ENCODE peak calls at places on chromosomes 13 and 19, in nine cellular contexts. One of them, this sample, is unnamed.

GRCh38 chr13:51844862-51845573 is at the start of gene TMEM272:
- DNase-seq in psoas muscle: peak; percentile 40
- DNase-seq in body of pancreas: peak; percentile 73
- DNase-seq in CD8-positive, alpha-beta memory T cell: peak; percentile 26
- DNase-seq in prostate gland: no peak
- DNase-seq in effector memory CD4-positive, alpha-beta T cell: peak; percentile 43
- DNase-seq in CD4-positive, CD25-positive, alpha-beta regulatory T cell: peak; percentile 28
- DNase-seq in heart left ventricle: peak; percentile 34
- DNase-seq in left lung: peak; percentile 88
- DNase-seq in this sample: no peak

GRCh38 chr13:25847145-25847544 is 204.7 kb downstream of the SHISA2 start:
- DNase-seq in prostate gland: no peak
- DNase-seq in psoas muscle: no peak
- DNase-seq in CD8-positive, alpha-beta memory T cell: no peak
- DNase-seq in heart left ventricle: no peak
- DNase-seq in effector memory CD4-positive, alpha-beta T cell: no peak
- DNase-seq in left lung: no peak
- DNase-seq in body of pancreas: no peak
- DNase-seq in CD4-positive, CD25-positive, alpha-beta regulatory T cell: peak; percentile 65
- DNase-seq in this sample: no peak

GRCh38 chr19:13951799-13952153 is 533 bp upstream of the DCAF15 start:
- DNase-seq in psoas muscle: no peak
- DNase-seq in body of pancreas: no peak
- DNase-seq in effector memory CD4-positive, alpha-beta T cell: no peak
- DNase-seq in prostate gland: no peak
- DNase-seq in left lung: no peak
- DNase-seq in heart left ventricle: no peak
- DNase-seq in CD4-positive, CD25-positive, alpha-beta regulatory T cell: no peak
- DNase-seq in CD8-positive, alpha-beta memory T cell: no peak
- DNase-seq in this sample: no peak

GRCh38 chr19:56103027-56103614 is 18.0 kb downstream of the ZNF787 start:
- DNase-seq in CD4-positive, CD25-positive, alpha-beta regulatory T cell: no peak
- DNase-seq in prostate gland: no peak
- DNase-seq in psoas muscle: no peak
- DNase-seq in CD8-positive, alpha-beta memory T cell: no peak
- DNase-seq in heart left ventricle: no peak
- DNase-seq in left lung: peak; percentile 59
- DNase-seq in effector memory CD4-positive, alpha-beta T cell: no peak
- DNase-seq in body of pancreas: no peak
- DNase-seq in this sample: no peak

GRCh38 chr13:41311607-41312500 is 787 bp downstream of the NAA16 start:
- DNase-seq in psoas muscle: peak; percentile 50
- DNase-seq in prostate gland: peak; percentile 26
- DNase-seq in heart left ventricle: peak; percentile 55
- DNase-seq in left lung: peak; percentile 90
- DNase-seq in CD4-positive, CD25-positive, alpha-beta regulatory T cell: peak; percentile 64
- DNase-seq in effector memory CD4-positive, alpha-beta T cell: peak; percentile 31
- DNase-seq in CD8-positive, alpha-beta memory T cell: peak; percentile 44
- DNase-seq in body of pancreas: peak; percentile 77
- DNase-seq in this sample: peak; percentile 68

GRCh38 chr13:94182185-94182761 is 297.2 kb downstream of the DCT start:
- DNase-seq in CD8-positive, alpha-beta memory T cell: no peak
- DNase-seq in effector memory CD4-positive, alpha-beta T cell: no peak
- DNase-seq in psoas muscle: no peak
- DNase-seq in left lung: no peak
- DNase-seq in CD4-positive, CD25-positive, alpha-beta regulatory T cell: no peak
- DNase-seq in prostate gland: no peak
- DNase-seq in heart left ventricle: no peak
- DNase-seq in body of pancreas: no peak
- DNase-seq in this sample: no peak

GRCh38 chr13:112252744-112253590 is 123.2 kb upstream of the SPACA7 start:
- DNase-seq in left lung: no peak
- DNase-seq in prostate gland: no peak
- DNase-seq in effector memory CD4-positive, alpha-beta T cell: no peak
- DNase-seq in body of pancreas: no peak
- DNase-seq in CD8-positive, alpha-beta memory T cell: no peak
- DNase-seq in heart left ventricle: no peak
- DNase-seq in psoas muscle: no peak
- DNase-seq in CD4-positive, CD25-positive, alpha-beta regulatory T cell: no peak
- DNase-seq in this sample: no peak

GRCh38 chr13:92994056-92994455 is 232.6 kb upstream of the GPC6 start:
- DNase-seq in effector memory CD4-positive, alpha-beta T cell: no peak
- DNase-seq in heart left ventricle: no peak
- DNase-seq in CD8-positive, alpha-beta memory T cell: no peak
- DNase-seq in psoas muscle: no peak
- DNase-seq in body of pancreas: no peak
- DNase-seq in CD4-positive, CD25-positive, alpha-beta regulatory T cell: no peak
- DNase-seq in prostate gland: no peak
- DNase-seq in left lung: no peak
- DNase-seq in this sample: no peak

GRCh38 chr19:14404322-14404721 is 14.8 kb downstream of the DDX39A start:
- DNase-seq in heart left ventricle: no peak
- DNase-seq in left lung: no peak
- DNase-seq in psoas muscle: no peak
- DNase-seq in body of pancreas: no peak
- DNase-seq in effector memory CD4-positive, alpha-beta T cell: no peak
- DNase-seq in CD4-positive, CD25-positive, alpha-beta regulatory T cell: no peak
- DNase-seq in prostate gland: no peak
- DNase-seq in CD8-positive, alpha-beta memory T cell: no peak
- DNase-seq in this sample: no peak

GRCh38 chr13:44303681-44304432 is 69.8 kb upstream of the SERP2 start:
- DNase-seq in heart left ventricle: peak; percentile 86
- DNase-seq in psoas muscle: peak; percentile 69
- DNase-seq in prostate gland: no peak
- DNase-seq in left lung: no peak
- DNase-seq in effector memory CD4-positive, alpha-beta T cell: no peak
- DNase-seq in body of pancreas: peak; percentile 40
- DNase-seq in CD8-positive, alpha-beta memory T cell: no peak
- DNase-seq in CD4-positive, CD25-positive, alpha-beta regulatory T cell: no peak
- DNase-seq in this sample: peak; percentile 97

GRCh38 chr13:27980280-27980998 is 8.1 kb downstream of the URAD start:
- DNase-seq in CD8-positive, alpha-beta memory T cell: no peak
- DNase-seq in body of pancreas: peak; percentile 43
- DNase-seq in psoas muscle: no peak
- DNase-seq in prostate gland: no peak
- DNase-seq in effector memory CD4-positive, alpha-beta T cell: no peak
- DNase-seq in heart left ventricle: no peak
- DNase-seq in left lung: no peak
- DNase-seq in CD4-positive, CD25-positive, alpha-beta regulatory T cell: no peak
- DNase-seq in this sample: no peak

GRCh38 chr13:109728061-109728460 is 58.3 kb downstream of the IRS2 start:
- DNase-seq in effector memory CD4-positive, alpha-beta T cell: no peak
- DNase-seq in heart left ventricle: no peak
- DNase-seq in body of pancreas: no peak
- DNase-seq in CD4-positive, CD25-positive, alpha-beta regulatory T cell: no peak
- DNase-seq in CD8-positive, alpha-beta memory T cell: no peak
- DNase-seq in left lung: no peak
- DNase-seq in prostate gland: no peak
- DNase-seq in psoas muscle: no peak
- DNase-seq in this sample: no peak

GRCh38 chr19:46125447-46125846 is 959 bp upstream of the IGFL3 start:
- DNase-seq in psoas muscle: no peak
- DNase-seq in heart left ventricle: no peak
- DNase-seq in left lung: no peak
- DNase-seq in effector memory CD4-positive, alpha-beta T cell: no peak
- DNase-seq in CD4-positive, CD25-positive, alpha-beta regulatory T cell: no peak
- DNase-seq in CD8-positive, alpha-beta memory T cell: no peak
- DNase-seq in prostate gland: no peak
- DNase-seq in body of pancreas: no peak
- DNase-seq in this sample: no peak

GRCh38 chr19:8577247-8577646 is at the start of gene MYO1F:
- DNase-seq in effector memory CD4-positive, alpha-beta T cell: no peak
- DNase-seq in body of pancreas: peak; percentile 24
- DNase-seq in prostate gland: no peak
- DNase-seq in CD8-positive, alpha-beta memory T cell: no peak
- DNase-seq in psoas muscle: peak; percentile 51
- DNase-seq in heart left ventricle: peak; percentile 74
- DNase-seq in left lung: peak; percentile 94
- DNase-seq in CD4-positive, CD25-positive, alpha-beta regulatory T cell: no peak
- DNase-seq in this sample: peak; percentile 78
- H3K4me1 ChIP-seq in effector memory CD4-positive, alpha-beta T cell: peaks cover 57% of the 10 kb centered on the region
- H3K4me1 ChIP-seq in body of pancreas: peaks cover 6% of the 10 kb centered on the region
- H3K4me1 ChIP-seq in prostate gland: no peaks in the 10 kb centered on the region
- H3K4me1 ChIP-seq in CD8-positive, alpha-beta memory T cell: peaks cover 74% of the 10 kb centered on the region
- H3K4me1 ChIP-seq in psoas muscle: no peaks in the 10 kb centered on the region
- H3K4me1 ChIP-seq in heart left ventricle: peaks cover 14% of the 10 kb centered on the region
- H3K4me1 ChIP-seq in left lung: peaks cover 7% of the 10 kb centered on the region
- H3K4me1 ChIP-seq in CD4-positive, CD25-positive, alpha-beta regulatory T cell: peaks cover 81% of the 10 kb centered on the region
- H3K4me1 ChIP-seq in this sample: peaks cover 9% of the 10 kb centered on the region

GRCh38 chr19:1847684-1848398 is 442 bp downstream of the REXO1 start:
- DNase-seq in CD4-positive, CD25-positive, alpha-beta regulatory T cell: peak; percentile 17
- DNase-seq in left lung: peak; percentile 85
- DNase-seq in CD8-positive, alpha-beta memory T cell: no peak
- DNase-seq in prostate gland: no peak
- DNase-seq in effector memory CD4-positive, alpha-beta T cell: no peak
- DNase-seq in psoas muscle: peak; percentile 40
- DNase-seq in body of pancreas: no peak
- DNase-seq in heart left ventricle: peak; percentile 52
- DNase-seq in this sample: no peak

GRCh38 chr19:1849999-1850398 is 1.7 kb upstream of the REXO1 start:
- DNase-seq in psoas muscle: no peak
- DNase-seq in CD4-positive, CD25-positive, alpha-beta regulatory T cell: no peak
- DNase-seq in heart left ventricle: no peak
- DNase-seq in left lung: no peak
- DNase-seq in body of pancreas: no peak
- DNase-seq in effector memory CD4-positive, alpha-beta T cell: no peak
- DNase-seq in prostate gland: no peak
- DNase-seq in CD8-positive, alpha-beta memory T cell: no peak
- DNase-seq in this sample: no peak

GRCh38 chr19:1847348-1847683 is 967 bp downstream of the REXO1 start:
- DNase-seq in CD4-positive, CD25-positive, alpha-beta regulatory T cell: no peak
- DNase-seq in CD8-positive, alpha-beta memory T cell: no peak
- DNase-seq in left lung: no peak
- DNase-seq in heart left ventricle: no peak
- DNase-seq in body of pancreas: no peak
- DNase-seq in psoas muscle: no peak
- DNase-seq in prostate gland: no peak
- DNase-seq in effector memory CD4-positive, alpha-beta T cell: no peak
- DNase-seq in this sample: no peak

GRCh38 chr19:1849132-1849474 is 820 bp upstream of the REXO1 start:
- DNase-seq in body of pancreas: no peak
- DNase-seq in CD8-positive, alpha-beta memory T cell: no peak
- DNase-seq in effector memory CD4-positive, alpha-beta T cell: no peak
- DNase-seq in psoas muscle: no peak
- DNase-seq in prostate gland: no peak
- DNase-seq in CD4-positive, CD25-positive, alpha-beta regulatory T cell: no peak
- DNase-seq in left lung: no peak
- DNase-seq in heart left ventricle: no peak
- DNase-seq in this sample: no peak

DNA sequence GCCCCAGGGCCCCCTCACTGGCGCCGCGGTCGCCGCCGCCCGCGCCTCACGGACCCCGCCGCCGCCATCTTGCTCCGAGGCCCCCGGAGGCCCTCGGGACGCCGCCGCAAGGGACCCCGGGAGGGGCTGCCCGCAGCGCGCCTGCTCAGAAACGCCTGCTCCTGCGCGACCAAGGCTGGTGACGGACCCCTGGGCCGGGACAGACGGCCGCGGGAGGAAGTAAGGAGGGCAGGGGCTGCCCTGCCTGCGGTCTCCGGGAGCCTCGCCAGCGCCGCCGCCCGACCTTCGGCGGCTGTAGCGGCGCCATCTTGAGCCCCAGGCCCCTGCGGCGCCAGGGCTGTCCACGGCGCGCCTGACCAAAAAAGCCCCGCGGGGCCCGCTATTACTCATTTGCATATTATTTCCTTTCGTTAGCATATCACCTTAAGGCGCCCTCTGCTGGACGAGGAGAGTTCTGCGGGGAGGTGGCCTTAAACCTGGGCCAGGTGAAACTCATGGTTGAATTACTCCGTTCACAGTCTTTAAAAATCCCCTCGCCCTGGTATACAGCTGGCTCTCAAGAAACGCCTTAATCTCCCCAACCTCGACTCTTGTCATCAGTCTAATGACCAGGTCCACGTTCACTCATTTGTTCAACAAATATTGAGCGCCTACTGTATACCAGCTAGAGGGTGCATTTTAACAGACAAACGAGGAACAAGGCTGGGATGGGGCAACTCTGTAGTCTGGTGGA is at the start of gene REXO1:
- DNase-seq in CD4-positive, CD25-positive, alpha-beta regulatory T cell: peak; percentile 99
- DNase-seq in prostate gland: peak; percentile 94
- DNase-seq in left lung: peak; percentile 96
- DNase-seq in CD8-positive, alpha-beta memory T cell: peak; percentile 95
- DNase-seq in heart left ventricle: peak; percentile 95
- DNase-seq in effector memory CD4-positive, alpha-beta T cell: peak; percentile 97
- DNase-seq in body of pancreas: peak; percentile 99
- DNase-seq in psoas muscle: peak; percentile 96
- DNase-seq in this sample: peak; percentile 96
- H3K27ac ChIP-seq in CD4-positive, CD25-positive, alpha-beta regulatory T cell: peak within 1 kb of the TSS; percentile 96
- H3K27ac ChIP-seq in prostate gland: peak within 1 kb of the TSS; percentile 100
- H3K27ac ChIP-seq in left lung: peak within 1 kb of the TSS; percentile 99
- H3K27ac ChIP-seq in CD8-positive, alpha-beta memory T cell: peak within 1 kb of the TSS; percentile 94
- H3K27ac ChIP-seq in heart left ventricle: peak within 1 kb of the TSS; percentile 100
- H3K27ac ChIP-seq in effector memory CD4-positive, alpha-beta T cell: peak within 1 kb of the TSS; percentile 98
- H3K27ac ChIP-seq in body of pancreas: peak within 1 kb of the TSS; percentile 97
- H3K27ac ChIP-seq in psoas muscle: peak within 1 kb of the TSS; percentile 99
- H3K27ac ChIP-seq in this sample: peak within 1 kb of the TSS; percentile 95

DNA sequence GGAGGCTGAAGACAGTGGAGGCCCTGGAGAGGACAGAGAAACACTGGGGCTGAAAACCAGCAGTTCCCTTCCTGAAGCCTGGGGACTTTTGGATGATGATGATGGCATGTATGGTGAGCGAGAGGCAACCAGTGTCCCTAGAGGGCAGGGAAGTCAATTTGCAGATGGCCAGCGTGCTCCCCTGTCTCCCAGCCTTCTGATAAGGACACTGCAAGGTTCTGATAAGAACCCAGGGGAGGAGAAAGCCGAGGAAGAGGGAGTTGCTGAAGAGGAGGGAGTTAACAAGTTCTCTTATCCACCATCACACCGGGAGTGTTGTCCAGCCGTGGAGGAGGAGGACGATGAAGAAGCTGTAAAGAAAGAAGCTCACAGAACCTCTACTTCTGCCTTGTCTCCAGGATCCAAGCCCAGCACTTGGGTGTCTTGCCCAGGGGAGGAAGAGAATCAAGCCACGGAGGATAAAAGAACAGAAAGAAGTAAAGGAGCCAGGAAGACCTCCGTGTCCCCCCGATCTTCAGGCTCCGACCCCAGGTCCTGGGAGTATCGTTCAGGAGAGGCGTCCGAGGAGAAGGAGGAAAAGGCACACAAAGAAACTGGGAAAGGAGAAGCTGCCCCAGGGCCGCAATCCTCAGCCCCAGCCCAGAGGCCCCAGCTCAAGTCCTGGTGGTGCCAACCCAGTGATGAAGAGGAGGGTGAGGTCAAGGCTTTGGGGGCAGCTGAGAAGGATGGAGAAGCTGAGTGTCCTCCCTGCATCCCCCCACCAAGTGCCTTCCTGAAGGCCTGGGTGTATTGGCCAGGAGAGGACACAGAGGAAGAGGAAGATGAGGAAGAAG is 1.5 kb downstream of the PPP1R15A start:
- DNase-seq in CD8-positive, alpha-beta memory T cell: no peak
- DNase-seq in heart left ventricle: no peak
- DNase-seq in prostate gland: no peak
- DNase-seq in effector memory CD4-positive, alpha-beta T cell: no peak
- DNase-seq in left lung: no peak
- DNase-seq in psoas muscle: no peak
- DNase-seq in body of pancreas: no peak
- DNase-seq in CD4-positive, CD25-positive, alpha-beta regulatory T cell: peak; percentile 37
- DNase-seq in this sample: peak; percentile 70
- H3K4me1 ChIP-seq in CD8-positive, alpha-beta memory T cell: peaks cover 32% of the 10 kb centered on the region
- H3K4me1 ChIP-seq in heart left ventricle: peaks cover 59% of the 10 kb centered on the region
- H3K4me1 ChIP-seq in prostate gland: peaks cover 17% of the 10 kb centered on the region
- H3K4me1 ChIP-seq in effector memory CD4-positive, alpha-beta T cell: peaks cover 34% of the 10 kb centered on the region
- H3K4me1 ChIP-seq in left lung: peaks cover 24% of the 10 kb centered on the region
- H3K4me1 ChIP-seq in psoas muscle: peaks cover 46% of the 10 kb centered on the region
- H3K4me1 ChIP-seq in body of pancreas: peaks cover 38% of the 10 kb centered on the region
- H3K4me1 ChIP-seq in CD4-positive, CD25-positive, alpha-beta regulatory T cell: peaks cover 42% of the 10 kb centered on the region
- H3K4me1 ChIP-seq in this sample: no peaks in the 10 kb centered on the region

GRCh38 chr19:54254195-54254906 is 2.7 kb downstream of the LILRB5 start:
- DNase-seq in CD4-positive, CD25-positive, alpha-beta regulatory T cell: no peak
- DNase-seq in effector memory CD4-positive, alpha-beta T cell: no peak
- DNase-seq in prostate gland: no peak
- DNase-seq in psoas muscle: no peak
- DNase-seq in CD8-positive, alpha-beta memory T cell: no peak
- DNase-seq in heart left ventricle: no peak
- DNase-seq in left lung: no peak
- DNase-seq in body of pancreas: no peak
- DNase-seq in this sample: peak; percentile 50
- H3K27ac ChIP-seq in CD4-positive, CD25-positive, alpha-beta regulatory T cell: no peak overlapping the region
- H3K27ac ChIP-seq in effector memory CD4-positive, alpha-beta T cell: no peak overlapping the region
- H3K27ac ChIP-seq in prostate gland: no peak overlapping the region
- H3K27ac ChIP-seq in psoas muscle: no peak overlapping the region
- H3K27ac ChIP-seq in CD8-positive, alpha-beta memory T cell: no peak overlapping the region
- H3K27ac ChIP-seq in heart left ventricle: no peak overlapping the region
- H3K27ac ChIP-seq in left lung: no peak overlapping the region
- H3K27ac ChIP-seq in body of pancreas: no peak overlapping the region
- H3K27ac ChIP-seq in this sample: no peak overlapping the region

This sample was measured in sigmoid colon.